ENCODE peak calls at places on chromosomes 4 and X, in ten cellular contexts. One of them, this sample, is unnamed.

GRCh38 chrX:13748486-13748885 is 13.9 kb downstream of the OFD1 start:
- DNase-seq in dorsolateral prefrontal cortex: no peak
- DNase-seq in SJSA1: no peak
- DNase-seq in Jurkat, Clone E6-1: no peak
- DNase-seq in naive thymus-derived CD8-positive, alpha-beta T cell: no peak
- DNase-seq in DMS153: no peak
- DNase-seq in RPMI7951: no peak
- DNase-seq in cardiac septum: no peak
- DNase-seq in BJ: no peak
- DNase-seq in CD4-positive, alpha-beta T cell: no peak
- DNase-seq in this sample: no peak

GRCh38 chr4:130478406-130478805 is 1382.5 kb downstream of the C4orf33 start:
- DNase-seq in dorsolateral prefrontal cortex: no peak
- DNase-seq in SJSA1: no peak
- DNase-seq in Jurkat, Clone E6-1: no peak
- DNase-seq in naive thymus-derived CD8-positive, alpha-beta T cell: no peak
- DNase-seq in DMS153: no peak
- DNase-seq in RPMI7951: peak; percentile 14
- DNase-seq in cardiac septum: no peak
- DNase-seq in BJ: peak; percentile 11
- DNase-seq in CD4-positive, alpha-beta T cell: no peak
- DNase-seq in this sample: no peak

GRCh38 chr4:84497220-84497834 is 1.8 kb downstream of the NKX6-1 start:
- DNase-seq in dorsolateral prefrontal cortex: no peak
- DNase-seq in SJSA1: peak; percentile 47
- DNase-seq in Jurkat, Clone E6-1: no peak
- DNase-seq in naive thymus-derived CD8-positive, alpha-beta T cell: no peak
- DNase-seq in DMS153: no peak
- DNase-seq in RPMI7951: peak; percentile 16
- DNase-seq in cardiac septum: no peak
- DNase-seq in BJ: no peak
- DNase-seq in CD4-positive, alpha-beta T cell: no peak
- DNase-seq in this sample: peak; percentile 44

GRCh38 chr4:39348371-39349265 is 17.5 kb downstream of the RFC1 start:
- DNase-seq in dorsolateral prefrontal cortex: no peak
- DNase-seq in SJSA1: no peak
- DNase-seq in Jurkat, Clone E6-1: no peak
- DNase-seq in naive thymus-derived CD8-positive, alpha-beta T cell: no peak
- DNase-seq in DMS153: no peak
- DNase-seq in RPMI7951: peak; percentile 25
- DNase-seq in cardiac septum: no peak
- DNase-seq in BJ: no peak
- DNase-seq in CD4-positive, alpha-beta T cell: no peak
- DNase-seq in this sample: no peak

GRCh38 chrX:129741880-129742758 is 3.3 kb downstream of the XPNPEP2 start:
- DNase-seq in dorsolateral prefrontal cortex: no peak
- DNase-seq in SJSA1: no peak
- DNase-seq in Jurkat, Clone E6-1: no peak
- DNase-seq in naive thymus-derived CD8-positive, alpha-beta T cell: no peak
- DNase-seq in DMS153: no peak
- DNase-seq in RPMI7951: no peak
- DNase-seq in cardiac septum: peak; percentile 68
- DNase-seq in BJ: no peak
- DNase-seq in CD4-positive, alpha-beta T cell: no peak
- DNase-seq in this sample: no peak

GRCh38 chr4:188613976-188614375 is 474.7 kb downstream of the TRIML1 start:
- DNase-seq in dorsolateral prefrontal cortex: no peak
- DNase-seq in SJSA1: no peak
- DNase-seq in Jurkat, Clone E6-1: no peak
- DNase-seq in naive thymus-derived CD8-positive, alpha-beta T cell: no peak
- DNase-seq in DMS153: no peak
- DNase-seq in RPMI7951: no peak
- DNase-seq in cardiac septum: no peak
- DNase-seq in BJ: no peak
- DNase-seq in CD4-positive, alpha-beta T cell: no peak
- DNase-seq in this sample: no peak

GRCh38 chr4:180694875-180695274 is 1548.3 kb upstream of the TENM3 start:
- DNase-seq in dorsolateral prefrontal cortex: no peak
- DNase-seq in SJSA1: no peak
- DNase-seq in Jurkat, Clone E6-1: no peak
- DNase-seq in naive thymus-derived CD8-positive, alpha-beta T cell: no peak
- DNase-seq in DMS153: no peak
- DNase-seq in RPMI7951: no peak
- DNase-seq in cardiac septum: no peak
- DNase-seq in BJ: no peak
- DNase-seq in CD4-positive, alpha-beta T cell: no peak
- DNase-seq in this sample: no peak

GRCh38 chr4:43765514-43765913 is 683.1 kb downstream of the KCTD8 start:
- DNase-seq in dorsolateral prefrontal cortex: no peak
- DNase-seq in SJSA1: no peak
- DNase-seq in Jurkat, Clone E6-1: no peak
- DNase-seq in naive thymus-derived CD8-positive, alpha-beta T cell: no peak
- DNase-seq in DMS153: no peak
- DNase-seq in RPMI7951: no peak
- DNase-seq in cardiac septum: no peak
- DNase-seq in BJ: no peak
- DNase-seq in CD4-positive, alpha-beta T cell: no peak
- DNase-seq in this sample: no peak